ENCODE peak calls at places on chromosomes 3 and 15, in five cellular contexts. M is upper lobe of right lung, P is progenitor cell of endocrine pancreas, R is endothelial cell, C is neural progenitor cell. B is an unnamed sample.

GRCh38 chr3:126889276-126890201 is 93.4 kb upstream of the PLXNA1 start:
- DNase-seq in M (no peak), P (no peak), R (no peak), C (no peak), B (no peak)

GRCh38 chr3:127287840-127288239 is at the start of gene PRR20G:
- DNase-seq in M (no peak), P (no peak), R (no peak), C (no peak), B (peak; percentile 67)

GRCh38 chr15:83066034-83066760 is 855 bp downstream of the BTBD1 start:
- DNase-seq in M (no peak), P (no peak), R (no peak), C (peak; percentile 57), B (peak; percentile 56)

GRCh38 chr15:76065267-76065666 is 5.5 kb downstream of the TMEM266 start:
- DNase-seq in M (no peak), P (no peak), R (no peak), C (no peak), B (no peak)

GRCh38 chr15:70863450-70864218 is 9.7 kb upstream of the LARP6 start:
- DNase-seq in M (no peak), P (no peak), R (no peak), C (no peak), B (no peak)

GRCh38 chr15:25671132-25671531 is 192.0 kb downstream of the ATP10A start:
- DNase-seq in M (no peak), P (no peak), R (no peak), C (no peak), B (no peak)

GRCh38 chr3:47781326-47781684 is 388 bp downstream of the SMARCC1 start:
- DNase-seq in M (peak; percentile 86), P (peak; percentile 61), R (peak; percentile 65), C (peak; percentile 82), B (peak; percentile 78)

GRCh38 chr3:71062037-71062919 is 521.2 kb downstream of the FOXP1 start:
- DNase-seq in M (no peak), P (no peak), R (no peak), C (no peak), B (no peak)

GRCh38 chr3:65960087-65960486 is 78.6 kb downstream of the MAGI1 start:
- DNase-seq in M (no peak), P (no peak), R (no peak), C (no peak), B (no peak)

GRCh38 chr15:73926191-73927002 is at the start of gene LOXL1:
- DNase-seq in M (peak; percentile 76), P (peak; percentile 27), R (peak; percentile 68), C (peak; percentile 91), B (peak; percentile 93)

GRCh38 chr15:82878325-82878724 is 68.9 kb downstream of the WHAMM start:
- DNase-seq in M (no peak), P (no peak), R (no peak), C (no peak), B (no peak)

GRCh38 chr3:72446406-72447058 is 401.7 kb downstream of the SHQ1 start:
- DNase-seq in M (no peak), P (no peak), R (no peak), C (no peak), B (peak; percentile 76)

GRCh38 chr3:13347390-13347966 is 72.6 kb downstream of the NUP210 start:
- DNase-seq in M (no peak), P (no peak), R (peak; percentile 39), C (peak; percentile 74), B (peak; percentile 74)

GRCh38 chr3:72285483-72285882 is 500.5 kb upstream of the PROK2 start:
- DNase-seq in M (no peak), P (no peak), R (no peak), C (no peak), B (no peak)

GRCh38 chr15:72341361-72341760 is 21.4 kb upstream of the CELF6 start:
- DNase-seq in M (no peak), P (no peak), R (peak; percentile 70), C (peak; percentile 75), B (peak; percentile 88)

DNA sequence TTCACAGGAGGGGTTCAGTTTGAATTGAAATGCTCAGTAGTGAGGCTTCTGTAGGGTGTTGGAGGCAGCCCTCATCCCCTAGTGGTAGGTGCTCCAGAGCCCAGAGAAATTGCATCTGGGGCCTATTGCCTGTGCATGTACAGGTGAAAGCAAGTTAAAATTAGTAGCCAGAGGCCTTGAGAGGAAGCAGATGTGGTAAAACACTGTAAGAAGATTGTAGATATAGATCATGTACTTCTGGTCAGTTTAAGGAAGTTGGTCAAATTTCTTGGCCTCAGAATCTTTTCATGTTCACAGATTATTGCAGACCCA is 34.6 kb downstream of the IGSF10 start:
- DNase-seq in M (no peak), P (no peak), R (no peak), C (no peak), B (peak; percentile 60)
- TF ChIP-seq CTCF in M (no peak), P (peak; percentile 8), R (no peak), C (no peak), B (peak; percentile 62)

GRCh38 chr3:143122608-143123352 is 3.2 kb downstream of the CHST2 start:
- DNase-seq in M (no peak), P (no peak), R (no peak), C (no peak), B (no peak)

GRCh38 chr3:143119974-143120715 is 574 bp downstream of the CHST2 start:
- DNase-seq in M (peak; percentile 68), P (peak; percentile 33), R (peak; percentile 51), C (peak; percentile 76), B (peak; percentile 78)

GRCh38 chr3:143120716-143121239 is 1.2 kb downstream of the CHST2 start:
- DNase-seq in M (peak; percentile 68), P (peak; percentile 28), R (peak; percentile 54), C (peak; percentile 65), B (peak; percentile 74)

GRCh38 chr3:143122089-143122430 is 2.5 kb downstream of the CHST2 start:
- DNase-seq in M (no peak), P (no peak), R (no peak), C (no peak), B (peak; percentile 55)

GRCh38 chr3:143121240-143122088 is 1.9 kb downstream of the CHST2 start:
- DNase-seq in M (peak; percentile 71), P (no peak), R (peak; percentile 87), C (no peak), B (peak; percentile 90)
- TF ChIP-seq CTCF in M (peak; percentile 30), P (peak; percentile 35), R (peak; percentile 70), C (peak; percentile 46), B (peak; percentile 69)

DNA sequence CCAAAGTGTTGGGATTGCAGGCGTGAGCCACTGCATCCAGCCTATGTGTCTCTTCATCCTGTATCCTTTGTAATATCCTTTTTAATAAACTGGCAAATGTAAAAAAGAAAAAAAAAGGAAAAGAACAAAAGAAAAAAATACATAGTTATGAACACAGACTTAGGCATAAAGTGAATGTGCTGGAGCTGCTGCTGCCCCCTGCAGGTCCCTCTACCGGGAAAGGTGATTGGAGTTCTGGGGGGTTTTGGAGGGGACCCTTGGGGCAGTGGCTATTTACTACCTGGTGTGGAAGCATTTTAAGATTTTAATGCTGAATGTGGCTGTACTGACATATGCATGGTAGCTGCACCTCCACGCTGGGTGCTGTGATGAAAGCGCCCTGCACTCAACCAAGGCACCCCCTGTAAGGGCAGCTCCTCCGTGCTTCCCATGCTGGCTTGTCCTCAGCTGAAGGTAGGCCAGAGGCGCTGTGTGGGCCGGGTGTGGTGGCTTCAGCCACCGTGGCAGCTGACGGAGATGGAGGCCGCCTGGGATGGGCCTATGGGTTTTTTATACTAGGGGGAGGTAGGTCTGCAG is 49.9 kb downstream of the RPLP1 start:
- DNase-seq in M (no peak), P (no peak), R (no peak), C (no peak), B (peak; percentile 53)
- TF ChIP-seq CTCF in M (peak; percentile 29), P (peak; percentile 22), R (no peak), C (peak; percentile 36), B (peak; percentile 61)

DNA sequence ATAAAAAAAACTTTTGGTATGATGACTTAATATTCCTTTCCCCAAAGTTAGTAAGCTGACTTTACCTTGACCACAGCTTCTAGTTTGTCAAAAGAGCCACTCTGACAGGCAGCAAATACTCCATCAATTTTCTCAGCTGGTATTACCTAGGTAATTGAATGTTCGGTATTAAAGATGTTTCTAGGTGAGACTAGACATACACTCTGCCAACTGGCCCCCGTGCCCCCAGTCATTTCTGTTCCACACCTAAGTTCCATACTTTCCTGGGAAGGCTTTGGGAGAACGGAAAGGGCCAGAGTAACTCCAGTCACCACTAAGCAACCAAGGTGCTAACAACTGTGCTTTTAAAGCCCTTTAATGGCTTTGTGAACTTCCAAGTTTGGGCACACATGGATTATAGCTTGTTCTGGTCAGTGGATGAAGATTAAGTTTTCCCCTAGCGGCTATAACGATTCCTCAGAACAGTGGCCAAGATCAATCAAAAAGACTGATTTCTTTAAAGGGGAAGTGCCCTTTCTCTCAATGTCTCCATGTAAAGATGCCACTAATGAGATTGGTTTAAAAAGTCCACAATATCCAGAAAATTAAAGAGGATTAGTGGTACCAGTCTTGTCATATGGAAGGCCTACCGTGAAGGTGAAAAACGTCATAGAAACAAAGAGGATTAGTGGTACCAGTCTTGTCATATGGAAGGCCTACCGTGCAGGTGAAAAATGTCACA is 7.0 kb downstream of the EIF4A2 start:
- DNase-seq in M (no peak), P (no peak), R (no peak), C (no peak), B (peak; percentile 71)
- TF ChIP-seq CTCF in M (no peak), P (no peak), R (no peak), C (no peak), B (no peak)